ENCODE peak calls at places on chromosome 1, in seven cellular contexts. D, A, Z, Y, S, V and O are unnamed samples.

GRCh38 chr1:44221793-44222192 is 8.5 kb downstream of the DMAP1 start:
- DNase-seq in D (no peak), A (no peak), Z (no peak), Y (no peak), S (no peak), V (no peak), O (no peak)

GRCh38 chr1:235106457-235106856 is 22.2 kb downstream of the TOMM20 start:
- DNase-seq in D (no peak), A (no peak), Z (no peak), Y (no peak), S (no peak), V (no peak), O (no peak)

GRCh38 chr1:54546651-54547348 is 1.2 kb upstream of the ACOT11 start:
- DNase-seq in D (no peak), A (no peak), Z (no peak), Y (no peak), S (no peak), V (no peak), O (peak; percentile 29)

GRCh38 chr1:5819391-5820025 is 172.7 kb downstream of the NPHP4 start:
- DNase-seq in D (no peak), A (no peak), Z (no peak), Y (no peak), S (no peak), V (no peak), O (no peak)

GRCh38 chr1:23282967-23283366 is 61.1 kb downstream of the HNRNPR start:
- DNase-seq in D (no peak), A (peak; percentile 73), Z (peak; percentile 79), Y (no peak), S (no peak), V (no peak), O (peak; percentile 74)

GRCh38 chr1:179017383-179018326 is 8.0 kb upstream of the FAM20B start:
- DNase-seq in D (peak; percentile 63), A (no peak), Z (no peak), Y (no peak), S (no peak), V (no peak), O (peak; percentile 70)

GRCh38 chr1:214824758-214825157 is 221.8 kb downstream of the CENPF start:
- DNase-seq in D (no peak), A (peak; percentile 23), Z (no peak), Y (no peak), S (no peak), V (no peak), O (peak; percentile 62)

GRCh38 chr1:168288311-168289052 is 7.8 kb downstream of the TBX19 start:
- DNase-seq in D (no peak), A (peak; percentile 76), Z (peak; percentile 65), Y (no peak), S (no peak), V (no peak), O (peak; percentile 60)

GRCh38 chr1:193115629-193116227 is 6.1 kb upstream of the CDC73 start:
- DNase-seq in D (no peak), A (peak; percentile 97), Z (peak; percentile 100), Y (no peak), S (no peak), V (no peak), O (peak; percentile 95)

GRCh38 chr1:107432108-107432507 is 291.3 kb downstream of the NTNG1 start:
- DNase-seq in D (no peak), A (no peak), Z (no peak), Y (no peak), S (no peak), V (no peak), O (no peak)

GRCh38 chr1:53572061-53572801 is 113.0 kb downstream of the DMRTB1 start:
- DNase-seq in D (no peak), A (peak; percentile 25), Z (peak; percentile 73), Y (no peak), S (no peak), V (no peak), O (peak; percentile 82)

GRCh38 chr1:21323091-21323490 is 32.8 kb upstream of the ECE1 start:
- DNase-seq in D (no peak), A (peak; percentile 59), Z (no peak), Y (no peak), S (peak; percentile 52), V (no peak), O (peak; percentile 59)

GRCh38 chr1:44249543-44249942 is 36.3 kb downstream of the DMAP1 start:
- DNase-seq in D (no peak), A (peak; percentile 2), Z (no peak), Y (no peak), S (no peak), V (no peak), O (no peak)

GRCh38 chr1:222749927-222750326 is 12.9 kb downstream of the FAM177B start:
- DNase-seq in D (no peak), A (peak; percentile 15), Z (no peak), Y (no peak), S (no peak), V (no peak), O (no peak)

GRCh38 chr1:227785094-227785811 is 30.2 kb upstream of the PRSS38 start:
- DNase-seq in D (no peak), A (no peak), Z (no peak), Y (no peak), S (no peak), V (no peak), O (no peak)

GRCh38 chr1:169933999-169934725 is 40.5 kb upstream of the SCYL3 start:
- DNase-seq in D (no peak), A (peak; percentile 66), Z (no peak), Y (no peak), S (no peak), V (no peak), O (peak; percentile 51)

GRCh38 chr1:207698822-207699483 is 52.9 kb upstream of the CD46 start:
- DNase-seq in D (no peak), A (peak; percentile 64), Z (peak; percentile 56), Y (peak; percentile 17), S (peak; percentile 72), V (peak; percentile 3), O (peak; percentile 47)

DNA sequence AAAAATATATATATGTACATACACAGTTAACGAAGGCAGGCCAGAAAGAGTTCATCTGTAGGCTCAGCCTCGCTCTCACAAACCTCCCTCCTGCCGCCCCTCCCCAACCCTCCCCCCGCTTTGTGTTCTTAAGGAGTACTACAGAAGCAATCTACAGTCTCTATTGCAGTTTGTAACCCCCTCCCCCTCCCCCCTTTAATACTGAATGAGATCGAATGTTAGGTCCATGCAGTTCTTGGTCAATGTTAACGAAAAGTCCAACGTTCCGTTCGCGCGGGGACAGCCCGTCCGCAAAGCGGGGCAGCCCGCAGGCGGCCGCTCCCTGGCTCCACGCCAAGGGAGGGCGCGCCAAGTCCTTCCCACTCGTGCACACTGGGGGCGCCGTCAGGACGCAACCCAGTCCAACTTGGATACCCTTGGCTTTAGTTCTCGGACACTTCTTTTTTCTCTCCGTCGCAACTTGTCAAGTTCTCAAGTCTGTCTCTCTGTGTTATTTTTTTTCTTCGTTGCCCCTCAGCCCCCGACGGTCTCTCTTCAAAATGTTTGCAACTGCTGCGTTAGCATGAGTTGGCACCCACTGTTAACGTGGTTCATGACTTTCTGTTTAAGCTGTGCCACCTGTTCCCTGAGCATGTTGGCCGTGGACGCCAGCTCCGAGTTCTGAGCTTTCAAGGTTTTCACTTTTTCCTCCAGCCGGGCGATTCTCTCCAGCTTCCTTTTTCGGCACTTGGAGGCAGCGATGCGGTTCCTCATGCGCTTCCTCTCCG is 2.1 kb downstream of the JUN start:
- DNase-seq in D (no peak), A (peak; percentile 77), Z (peak; percentile 69), Y (peak; percentile 38), S (peak; percentile 58), V (peak; percentile 25), O (peak; percentile 60)
- TF ChIP-seq CTCF in D (peak; percentile 12), A (peak; percentile 53), Z (peak; percentile 41), Y (peak; percentile 55), S (peak; percentile 35), V (peak; percentile 43), O (peak; percentile 42)

GRCh38 chr1:1348420-1349255 is 580 bp downstream of the DVL1 start:
- DNase-seq in D (no peak), A (peak; percentile 43), Z (peak; percentile 46), Y (no peak), S (no peak), V (no peak), O (peak; percentile 62)

GRCh38 chr1:1347026-1347595 is 2.1 kb downstream of the DVL1 start:
- DNase-seq in D (no peak), A (no peak), Z (no peak), Y (no peak), S (no peak), V (no peak), O (no peak)

GRCh38 chr1:1351511-1352427 is 2.6 kb upstream of the DVL1 start:
- DNase-seq in D (no peak), A (peak; percentile 62), Z (peak; percentile 38), Y (no peak), S (no peak), V (no peak), O (peak; percentile 82)

GRCh38 chr1:1347663-1348419 is 1.4 kb downstream of the DVL1 start:
- DNase-seq in D (no peak), A (no peak), Z (peak; percentile 25), Y (no peak), S (no peak), V (no peak), O (peak; percentile 70)

DNA sequence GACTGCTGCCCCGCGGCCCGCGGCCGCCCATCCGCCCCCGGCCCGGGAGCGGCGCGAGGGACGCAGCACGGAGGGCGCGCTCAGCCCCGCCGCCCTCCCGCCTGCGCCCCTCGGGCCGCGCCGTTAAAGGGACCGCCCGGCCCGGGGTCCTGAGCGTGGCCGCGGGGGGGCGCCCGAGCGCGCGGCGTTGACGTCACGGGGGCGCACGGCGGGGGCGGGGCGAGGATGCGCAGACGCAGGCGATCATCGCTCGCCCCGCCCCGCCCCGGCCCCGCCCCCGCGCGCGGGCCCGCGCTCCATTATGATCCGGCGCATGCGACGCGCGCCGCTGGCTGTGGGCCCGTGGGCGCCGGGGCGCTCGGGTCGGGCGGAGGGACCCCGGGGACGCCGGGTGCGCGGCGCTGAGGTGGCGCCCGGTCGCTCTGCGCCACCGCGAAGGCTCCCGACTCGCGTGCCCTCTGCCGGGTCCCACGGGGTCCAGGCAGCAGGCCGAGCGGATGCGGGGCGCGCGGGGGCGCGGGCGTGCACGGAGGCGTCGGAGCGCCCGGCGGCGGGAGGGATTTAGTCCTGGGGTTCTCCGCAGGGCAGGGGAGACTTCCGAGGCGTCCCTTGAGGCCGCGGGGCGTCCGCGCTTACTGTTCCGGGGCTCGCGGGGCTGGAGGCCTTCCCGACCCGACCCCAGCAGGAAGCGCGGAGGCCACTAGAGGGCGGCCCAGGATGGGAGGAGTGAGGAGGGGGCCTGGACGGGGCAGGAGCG is at the start of gene DVL1:
- DNase-seq in D (no peak), A (peak; percentile 72), Z (peak; percentile 58), Y (peak; percentile 71), S (peak; percentile 82), V (peak; percentile 64), O (peak; percentile 91)
- TF ChIP-seq CTCF in D (peak; percentile 45), A (peak; percentile 57), Z (peak; percentile 51), Y (peak; percentile 61), S (peak; percentile 50), V (peak; percentile 27), O (peak; percentile 35)

DNA sequence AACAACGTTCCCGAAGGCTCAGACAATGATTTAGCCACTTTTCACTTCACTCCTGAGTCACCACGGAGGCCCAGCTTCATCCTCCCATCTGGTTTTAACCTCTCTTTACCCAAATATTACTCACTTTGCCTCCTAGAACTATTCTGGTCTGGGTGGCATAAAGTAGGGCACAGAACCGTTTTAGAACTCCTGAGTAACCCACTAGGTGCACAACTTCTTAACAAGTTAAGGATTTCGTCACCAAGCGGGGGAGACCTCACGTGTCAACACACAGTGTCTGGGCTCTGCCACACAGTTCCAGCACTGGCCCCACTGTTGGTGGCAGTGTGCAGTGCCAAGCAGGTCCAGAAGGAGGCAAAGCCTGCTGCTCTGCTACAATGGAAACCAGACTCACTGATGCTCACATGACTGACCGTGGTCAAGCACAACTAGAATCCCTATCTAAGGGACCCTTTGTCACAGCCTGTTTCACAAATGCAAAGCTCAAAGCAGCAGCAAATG is 121.7 kb downstream of the SIPA1L2 start:
- DNase-seq in D (no peak), A (no peak), Z (no peak), Y (no peak), S (no peak), V (no peak), O (no peak)
- TF ChIP-seq CTCF in D (no peak), A (peak; percentile 19), Z (no peak), Y (peak; percentile 24), S (no peak), V (no peak), O (no peak)

GRCh38 chr1:46477153-46477929 is 12.3 kb upstream of the DMBX1 start:
- DNase-seq in D (peak; percentile 92), A (peak; percentile 71), Z (peak; percentile 55), Y (peak; percentile 66), S (peak; percentile 73), V (peak; percentile 65), O (peak; percentile 39)
- TF ChIP-seq CTCF in D (peak; percentile 74), A (peak; percentile 96), Z (peak; percentile 91), Y (peak; percentile 85), S (peak; percentile 78), V (peak; percentile 79), O (peak; percentile 85)